ENCODE peak calls at places on chromosome 18, in eight cellular contexts. I is fibroblast of mammary gland; T is CD4-positive, alpha-beta memory T cell; C is astrocyte of the spinal cord; X is retinal pigment epithelial cell; V is ovary; B is NT2/D1; U is aorta. E is an unnamed sample.

GRCh38 chr18:59268722-59269562 is 4.3 kb downstream of the RAX start:
- DNase-seq in I (peak; percentile 25), T (peak; percentile 14), C (no peak), X (no peak), V (no peak), B (peak; percentile 57), U (no peak), E (peak; percentile 27)

GRCh38 chr18:55121397-55122170 is 162.3 kb upstream of the CCDC68 start:
- DNase-seq in I (no peak), T (no peak), C (no peak), X (no peak), V (no peak), B (no peak), U (no peak), E (no peak)

GRCh38 chr18:34723143-34723542 is 13.0 kb downstream of the DTNA start:
- DNase-seq in I (no peak), T (no peak), C (no peak), X (no peak), V (no peak), B (no peak), U (no peak), E (no peak)

GRCh38 chr18:59300676-59301285 is 17.7 kb downstream of the CPLX4 start:
- DNase-seq in I (peak; percentile 12), T (no peak), C (no peak), X (peak; percentile 46), V (no peak), B (no peak), U (no peak), E (no peak)

GRCh38 chr18:66495844-66496243 is 108.0 kb downstream of the CDH19 start:
- DNase-seq in I (peak; percentile 6), T (no peak), C (peak; percentile 48), X (peak; percentile 28), V (no peak), B (peak; percentile 57), U (no peak), E (peak; percentile 30)

GRCh38 chr18:79614211-79615028 is 65.2 kb upstream of the CTDP1 start:
- DNase-seq in I (no peak), T (no peak), C (no peak), X (no peak), V (peak; percentile 26), B (no peak), U (peak; percentile 67), E (no peak)

GRCh38 chr18:2978626-2979025 is 34.3 kb downstream of the LPIN2 start:
- DNase-seq in I (peak; percentile 97), T (no peak), C (peak; percentile 94), X (no peak), V (peak; percentile 51), B (no peak), U (no peak), E (peak; percentile 60)

GRCh38 chr18:74896390-74896991 is 298.8 kb downstream of the ZNF407 start:
- DNase-seq in I (peak; percentile 12), T (peak; percentile 36), C (peak; percentile 9), X (no peak), V (no peak), B (peak; percentile 16), U (no peak), E (peak; percentile 8)

GRCh38 chr18:76564117-76564516 is 69.1 kb upstream of the ZNF516 start:
- DNase-seq in I (peak; percentile 85), T (no peak), C (peak; percentile 58), X (no peak), V (no peak), B (no peak), U (no peak), E (peak; percentile 24)

GRCh38 chr18:46422552-46423055 is 234.4 kb downstream of the LOXHD1 start:
- DNase-seq in I (peak; percentile 29), T (no peak), C (no peak), X (no peak), V (no peak), B (no peak), U (no peak), E (no peak)

GRCh38 chr18:41126541-41127235 is 828.3 kb upstream of the PIK3C3 start:
- DNase-seq in I (peak; percentile 67), T (no peak), C (peak; percentile 88), X (no peak), V (no peak), B (no peak), U (no peak), E (peak; percentile 52)

GRCh38 chr18:67219821-67220220 is 296.7 kb downstream of the DSEL start:
- DNase-seq in I (no peak), T (no peak), C (no peak), X (no peak), V (no peak), B (no peak), U (no peak), E (no peak)

GRCh38 chr18:29160123-29160522 is 983.2 kb upstream of the CDH2 start:
- DNase-seq in I (no peak), T (no peak), C (no peak), X (no peak), V (no peak), B (no peak), U (no peak), E (no peak)

GRCh38 chr18:21085579-21086161 is 25.9 kb downstream of the ROCK1 start:
- DNase-seq in I (no peak), T (no peak), C (no peak), X (no peak), V (no peak), B (no peak), U (no peak), E (no peak)

GRCh38 chr18:32435631-32436500 is 34.8 kb downstream of the GAREM1 start:
- DNase-seq in I (no peak), T (no peak), C (no peak), X (peak; percentile 75), V (no peak), B (no peak), U (no peak), E (no peak)

GRCh38 chr18:74526478-74526877 is 7.8 kb upstream of the CNDP1 start:
- DNase-seq in I (no peak), T (no peak), C (no peak), X (no peak), V (no peak), B (no peak), U (no peak), E (no peak)

GRCh38 chr18:52339891-52340371 is at the start of gene DCC:
- DNase-seq in I (peak; percentile 46), T (no peak), C (peak; percentile 62), X (peak; percentile 21), V (no peak), B (peak; percentile 47), U (no peak), E (peak; percentile 61)

GRCh38 chr18:32530947-32531651 is 60.4 kb upstream of the GAREM1 start:
- DNase-seq in I (peak; percentile 78), T (peak; percentile 15), C (peak; percentile 54), X (no peak), V (no peak), B (no peak), U (no peak), E (peak; percentile 51)

GRCh38 chr18:75896865-75897264 is 469.4 kb upstream of the SMIM21 start:
- DNase-seq in I (no peak), T (no peak), C (no peak), X (no peak), V (no peak), B (no peak), U (no peak), E (no peak)

GRCh38 chr18:55376387-55376786 is 211.6 kb downstream of the TCF4 start:
- DNase-seq in I (no peak), T (no peak), C (no peak), X (no peak), V (no peak), B (no peak), U (no peak), E (no peak)

GRCh38 chr18:41324020-41324791 is 630.8 kb upstream of the PIK3C3 start:
- DNase-seq in I (no peak), T (no peak), C (no peak), X (no peak), V (no peak), B (no peak), U (no peak), E (no peak)

GRCh38 chr18:59646946-59647307 is 50.3 kb downstream of the CCBE1 start:
- DNase-seq in I (no peak), T (no peak), C (no peak), X (no peak), V (no peak), B (no peak), U (no peak), E (no peak)

GRCh38 chr18:463442-464310 is 36.8 kb downstream of the COLEC12 start:
- DNase-seq in I (peak; percentile 64), T (no peak), C (peak; percentile 6), X (no peak), V (no peak), B (no peak), U (no peak), E (no peak)

GRCh38 chr18:7567487-7568425 is 640 bp downstream of the PTPRM start:
- DNase-seq in I (peak; percentile 57), T (no peak), C (peak; percentile 65), X (no peak), V (peak; percentile 74), B (no peak), U (peak; percentile 85), E (peak; percentile 71)
- H3K4me3 ChIP-seq in I (peak overlapping the region; percentile 75), T (no peak overlapping the region), C (peak overlapping the region; percentile 84), X (peak overlapping the region; percentile 77), V (peak overlapping the region; percentile 60), B (peak overlapping the region; percentile 62), U (peak overlapping the region; percentile 92), E (peak overlapping the region; percentile 71)

DNA sequence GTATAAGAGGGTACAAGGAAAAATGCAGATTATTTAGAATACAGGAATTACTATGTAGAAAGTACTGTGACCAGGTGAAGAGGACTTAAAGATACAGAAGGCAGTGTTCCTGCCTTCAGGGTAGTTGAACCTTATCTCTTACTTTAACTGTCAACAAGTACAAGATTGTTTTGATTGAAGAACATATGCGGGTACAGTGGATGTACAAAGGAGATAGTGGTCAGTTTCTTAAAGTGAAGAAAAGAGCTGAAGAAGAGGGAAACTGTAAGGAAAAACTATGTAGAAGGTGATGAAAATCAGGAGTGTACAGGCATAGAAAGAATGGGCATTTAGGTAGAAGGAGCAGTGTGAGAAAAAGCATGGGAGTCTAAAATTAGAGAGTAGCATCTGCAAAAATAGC is 2.2 kb downstream of the RALBP1 start:
- DNase-seq in I (no peak), T (no peak), C (no peak), X (no peak), V (no peak), B (no peak), U (no peak), E (no peak)
- H3K4me3 ChIP-seq in I (no peak overlapping the region), T (no peak overlapping the region), C (no peak overlapping the region), X (no peak overlapping the region), V (no peak overlapping the region), B (no peak overlapping the region), U (no peak overlapping the region), E (no peak overlapping the region)

DNA sequence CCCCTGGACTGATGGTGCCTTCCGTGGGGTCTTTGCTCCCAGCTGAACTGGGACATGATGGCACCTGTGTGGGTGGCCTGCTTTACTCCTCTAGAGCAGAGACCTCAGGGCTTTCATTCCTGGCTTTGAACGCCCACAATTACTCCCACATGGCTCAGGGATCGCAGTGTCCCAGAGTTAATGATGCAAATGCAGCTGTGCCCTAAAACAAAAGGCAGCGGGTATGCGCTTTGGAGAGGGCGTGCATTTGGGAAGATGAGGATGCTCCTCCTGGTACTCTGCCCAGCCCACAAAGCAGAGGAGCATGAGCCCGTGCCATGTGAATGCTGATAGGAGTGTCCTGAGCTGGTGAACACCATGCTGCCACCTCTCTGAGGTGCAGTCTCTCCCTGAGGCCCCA is 173.4 kb downstream of the FHOD3 start:
- DNase-seq in I (no peak), T (no peak), C (no peak), X (no peak), V (no peak), B (no peak), U (no peak), E (no peak)
- H3K4me3 ChIP-seq in I (no peak overlapping the region), T (no peak overlapping the region), C (no peak overlapping the region), X (no peak overlapping the region), V (no peak overlapping the region), B (no peak overlapping the region), U (no peak overlapping the region), E (no peak overlapping the region)

GRCh38 chr18:48000701-48001100 is 70.2 kb upstream of the SMAD2 start:
- DNase-seq in I (no peak), T (no peak), C (no peak), X (no peak), V (no peak), B (no peak), U (no peak), E (no peak)
- H3K4me3 ChIP-seq in I (no peak overlapping the region), T (no peak overlapping the region), C (no peak overlapping the region), X (no peak overlapping the region), V (no peak overlapping the region), B (no peak overlapping the region), U (no peak overlapping the region), E (no peak overlapping the region)

E was measured in fibroblast of pulmonary artery.